ENCODE peak calls at places on chromosomes 5 and 9, in five cellular contexts. R is Jurkat, Clone E6-1; W is neuronal stem cell; K is activated CD4-positive, alpha-beta T cell treated with anti-CD3 and anti-CD28 coated beads, Interleukin-2, amount 10 ng/mL, durations not matched to agents 7 days and 5 days; M is frontal cortex. N is an unnamed sample.

GRCh38 chr5:168578506-168579205 is 512 bp downstream of the PANK3 start:
- DNase-seq in R (no peak), W (no peak), K (no peak), M (no peak), N (peak)

GRCh38 chr5:73438048-73438896 is 10.3 kb downstream of the FOXD1 start:
- DNase-seq in R (no peak), W (no peak), K (no peak), M (no peak), N (no peak)

GRCh38 chr5:111779260-111780254 is 22.6 kb upstream of the NREP start:
- DNase-seq in R (no peak), W (no peak), K (no peak), M (no peak), N (no peak)

GRCh38 chr5:177416334-177416733 is 7.0 kb upstream of the F12 start:
- DNase-seq in R (no peak), W (no peak), K (no peak), M (no peak), N (no peak)

GRCh38 chr9:79489241-79490000 is 82.3 kb upstream of the TLE4 start:
- DNase-seq in R (no peak), W (no peak), K (no peak), M (peak), N (no peak)

GRCh38 chr9:2299156-2299842 is 284.2 kb downstream of the SMARCA2 start:
- DNase-seq in R (no peak), W (no peak), K (no peak), M (no peak), N (no peak)

GRCh38 chr5:15821506-15821905 is 321.5 kb downstream of the FBXL7 start:
- DNase-seq in R (no peak), W (no peak), K (no peak), M (no peak), N (no peak)

GRCh38 chr5:126917918-126918623 is 112.3 kb downstream of the MARCHF3 start:
- DNase-seq in R (no peak), W (no peak), K (no peak), M (no peak), N (no peak)

GRCh38 chr5:138974227-138975063 is 99.3 kb upstream of the LRRTM2 start:
- DNase-seq in R (no peak), W (no peak), K (no peak), M (no peak), N (no peak)

GRCh38 chr9:81825831-81826540 is 102.2 kb upstream of the SPATA31D4 start:
- DNase-seq in R (no peak), W (no peak), K (no peak), M (peak), N (peak)

GRCh38 chr5:154653764-154654483 is 101.3 kb upstream of the LARP1 start:
- DNase-seq in R (no peak), W (no peak), K (no peak), M (no peak), N (no peak)

GRCh38 chr9:76827286-76828080 is 63.2 kb downstream of the PCA3 start:
- DNase-seq in R (no peak), W (no peak), K (no peak), M (no peak), N (no peak)

GRCh38 chr5:170402508-170402907 is 13.3 kb upstream of the KCNMB1 start:
- DNase-seq in R (no peak), W (no peak), K (no peak), M (no peak), N (no peak)

GRCh38 chr5:80569961-80570786 is at the start of gene ANKRD34B:
- DNase-seq in R (peak), W (peak), K (peak), M (no peak), N (peak)

GRCh38 chr5:176723440-176723839 is 76.2 kb downstream of the TSPAN17 start:
- DNase-seq in R (no peak), W (no peak), K (no peak), M (no peak), N (no peak)

GRCh38 chr5:17308326-17309065 is 91.1 kb downstream of the BASP1 start:
- DNase-seq in R (no peak), W (no peak), K (no peak), M (no peak), N (no peak)

GRCh38 chr9:24879591-24879990 is 333.9 kb upstream of the IZUMO3 start:
- DNase-seq in R (no peak), W (no peak), K (no peak), M (no peak), N (no peak)

GRCh38 chr5:2300861-2301610 is 418.3 kb upstream of the IRX4 start:
- DNase-seq in R (no peak), W (no peak), K (no peak), M (no peak), N (no peak)

GRCh38 chr9:12993432-12993831 is 218.6 kb downstream of the LURAP1L start:
- DNase-seq in R (no peak), W (no peak), K (no peak), M (no peak), N (no peak)

GRCh38 chr5:141634162-141634561 is 2.5 kb downstream of the HDAC3 start:
- DNase-seq in R (no peak), W (no peak), K (no peak), M (no peak), N (no peak)

GRCh38 chr9:9352877-9353481 is 1259.8 kb downstream of the PTPRD start:
- DNase-seq in R (no peak), W (peak), K (no peak), M (no peak), N (no peak)

N was measured in 8988T.